ENCODE peak calls at places on chromosome 21, in ten cellular contexts. V is EL; R is type B pancreatic cell; T is lower leg skin; E is activated CD4-positive, alpha-beta T cell treated with anti-CD3 and anti-CD28 coated beads, Interleukin-2, amount 10 ng/mL, durations not matched to agents 24 days and 14 days; K is HFFc6; Y is omental fat pad; U is NCI-H1417; N is T47D; I is central memory CD4-positive, alpha-beta T cell. P is an unnamed sample.

GRCh38 chr21:20999567-21000169 is 1.5 kb downstream of the NCAM2 start:
- DNase-seq in K (peak; percentile 20), V (peak; percentile 41), Y (no peak), E (peak; percentile 74), U (peak; percentile 47), T (no peak), I (no peak), R (no peak), N (peak; percentile 83), P (peak; percentile 56)

GRCh38 chr21:37206531-37206930 is 60.6 kb downstream of the VPS26C start:
- DNase-seq in Y (no peak), V (no peak), R (no peak), N (no peak), K (no peak), I (no peak), E (no peak), T (no peak), U (no peak), P (no peak)

GRCh38 chr21:41706678-41707077 is 60.2 kb downstream of the RIPK4 start:
- DNase-seq in U (no peak), R (no peak), T (no peak), E (no peak), K (no peak), V (peak; percentile 36), I (no peak), Y (no peak), N (no peak), P (peak; percentile 44)

GRCh38 chr21:24418671-24419070 is 1188.6 kb downstream of the MRPL39 start:
- DNase-seq in U (no peak), R (no peak), V (no peak), I (no peak), Y (no peak), T (no peak), N (no peak), E (no peak), K (no peak), P (no peak)

GRCh38 chr21:40938078-40938477 is 91.1 kb upstream of the DSCAM start:
- DNase-seq in U (no peak), R (no peak), Y (no peak), N (no peak), T (no peak), E (no peak), K (no peak), V (no peak), I (no peak), P (no peak)

GRCh38 chr21:38979271-38980196 is 173.8 kb downstream of the ETS2 start:
- DNase-seq in N (peak; percentile 16), R (no peak), K (no peak), I (no peak), U (peak; percentile 19), E (peak; percentile 67), V (peak; percentile 39), T (no peak), Y (no peak), P (no peak)

GRCh38 chr21:46054447-46054846 is 43.5 kb upstream of the COL6A2 start:
- DNase-seq in R (peak; percentile 58), U (no peak), I (no peak), E (no peak), N (no peak), K (no peak), Y (no peak), T (peak; percentile 15), V (peak; percentile 55), P (peak; percentile 45)

GRCh38 chr21:38343691-38344090 is 86.9 kb downstream of the KCNJ15 start:
- DNase-seq in T (peak; percentile 48), U (no peak), I (no peak), K (peak; percentile 35), N (no peak), V (peak; percentile 21), Y (no peak), R (no peak), E (no peak), P (peak; percentile 73)

GRCh38 chr21:37339527-37339889 is 27.1 kb upstream of the DYRK1A start:
- DNase-seq in R (no peak), V (peak; percentile 18), I (no peak), K (no peak), T (no peak), Y (no peak), U (no peak), N (no peak), E (no peak), P (peak; percentile 31)

GRCh38 chr21:44262338-44263048 is 796 bp upstream of the DNMT3L start:
- DNase-seq in Y (no peak), E (no peak), N (no peak), V (no peak), U (no peak), T (no peak), K (no peak), R (no peak), I (no peak), P (no peak)

GRCh38 chr21:31198575-31198974 is 145.5 kb downstream of the TIAM1 start:
- DNase-seq in E (no peak), K (peak; percentile 21), I (peak; percentile 40), R (no peak), U (peak; percentile 32), T (no peak), Y (no peak), N (peak; percentile 72), V (peak; percentile 43), P (peak; percentile 74)

GRCh38 chr21:16502897-16503296 is 773.1 kb downstream of the USP25 start:
- DNase-seq in N (no peak), I (no peak), E (no peak), V (no peak), Y (no peak), T (no peak), K (no peak), U (no peak), R (no peak), P (no peak)

GRCh38 chr21:35940074-35940927 is 120.0 kb downstream of the SETD4 start:
- DNase-seq in K (peak; percentile 75), E (no peak), V (peak; percentile 76), Y (no peak), I (no peak), N (peak; percentile 87), U (peak; percentile 71), T (peak; percentile 40), R (no peak), P (peak; percentile 77)

GRCh38 chr21:44969965-44970755 is 30.3 kb downstream of the SLX9 start:
- DNase-seq in T (no peak), U (no peak), K (peak; percentile 25), N (no peak), E (no peak), I (no peak), V (peak; percentile 81), R (no peak), Y (no peak), P (no peak)

GRCh38 chr21:26169611-26170470 is 729 bp downstream of the APP start:
- DNase-seq in T (peak; percentile 53), N (peak; percentile 75), V (peak; percentile 79), I (peak; percentile 19), E (peak; percentile 85), K (peak; percentile 39), R (peak; percentile 78), U (peak; percentile 92), Y (no peak), P (peak; percentile 67)

GRCh38 chr21:44681861-44682579 is at the start of gene KRTAP12-1:
- DNase-seq in N (no peak), V (no peak), R (no peak), E (no peak), I (no peak), U (peak; percentile 94), T (no peak), Y (no peak), K (no peak), P (peak; percentile 33)

GRCh38 chr21:46173573-46173972 is 10.7 kb downstream of the SPATC1L start:
- DNase-seq in N (no peak), I (no peak), R (no peak), K (no peak), T (no peak), Y (no peak), U (no peak), E (no peak), V (no peak), P (no peak)

GRCh38 chr21:33265664-33266049 is 510 bp upstream of the IL10RB start:
- DNase-seq in T (peak; percentile 63), N (peak; percentile 67), E (no peak), I (peak; percentile 45), K (no peak), U (no peak), Y (no peak), V (peak; percentile 18), R (peak; percentile 62), P (no peak)

GRCh38 chr21:35075546-35075945 is 26.4 kb upstream of the RUNX1 start:
- DNase-seq in E (no peak), N (no peak), T (peak; percentile 21), V (peak; percentile 73), K (peak; percentile 74), I (no peak), R (no peak), U (no peak), Y (peak; percentile 27), P (no peak)

GRCh38 chr21:38930838-38931237 is 125.1 kb downstream of the ETS2 start:
- DNase-seq in T (peak; percentile 54), R (no peak), N (no peak), U (no peak), V (peak; percentile 82), I (no peak), Y (no peak), K (peak; percentile 34), E (no peak), P (no peak)

GRCh38 chr21:41846536-41846935 is 32.6 kb downstream of the PRDM15 start:
- DNase-seq in R (no peak), T (no peak), E (no peak), N (no peak), V (no peak), Y (no peak), U (no peak), I (no peak), K (no peak), P (no peak)

GRCh38 chr21:42037943-42038342 is 27.8 kb upstream of the ZBTB21 start:
- DNase-seq in V (no peak), N (no peak), K (no peak), T (no peak), E (no peak), I (no peak), R (no peak), U (no peak), Y (no peak), P (no peak)

GRCh38 chr21:44869860-44870747 is 3.4 kb downstream of the PTTG1IP start:
- DNase-seq in T (no peak), K (peak; percentile 96), I (peak; percentile 50), N (peak; percentile 62), V (peak; percentile 99), Y (peak; percentile 81), R (no peak), E (no peak), U (no peak), P (peak; percentile 91)

GRCh38 chr21:38671716-38672115 is 134.0 kb upstream of the ETS2 start:
- DNase-seq in K (no peak), U (no peak), N (no peak), I (no peak), T (no peak), E (no peak), R (no peak), Y (no peak), V (no peak), P (no peak)

GRCh38 chr21:39079617-39080016 is 103.6 kb downstream of the PSMG1 start:
- DNase-seq in U (no peak), N (no peak), R (peak; percentile 52), K (no peak), E (no peak), V (no peak), Y (peak; percentile 54), I (no peak), T (peak; percentile 80), P (no peak)

GRCh38 chr21:46594276-46594675 is 10.6 kb downstream of the S100B start:
- DNase-seq in R (no peak), E (no peak), K (no peak), I (no peak), U (no peak), V (no peak), N (peak; percentile 53), Y (no peak), T (no peak), P (peak; percentile 5)

GRCh38 chr21:43903451-43904091 is 38.5 kb downstream of the AGPAT3 start:
- DNase-seq in I (no peak), V (no peak), E (no peak), T (no peak), R (no peak), U (peak; percentile 32), K (no peak), N (no peak), Y (no peak), P (peak; percentile 53)

GRCh38 chr21:44924611-44925010 is 3.9 kb upstream of the ITGB2 start:
- DNase-seq in U (no peak), Y (no peak), R (no peak), T (no peak), I (no peak), N (no peak), V (no peak), K (no peak), E (peak; percentile 69), P (no peak)

P was measured in myocyte.